ENCODE peak calls at places on chromosomes 4 and X, in seven cellular contexts. One of them, this sample, is unnamed.

GRCh38 chrX:98795636-98796035 is 1614.4 kb downstream of the PCDH19 start:
- DNase-seq in H1: no peak
- DNase-seq in mesenchymal stem cell: no peak
- DNase-seq in H9: no peak
- DNase-seq in IMR-90: no peak
- DNase-seq in mesendoderm: no peak
- DNase-seq in trophoblast cell: no peak
- DNase-seq in this sample: no peak

GRCh38 chr4:4849106-4849505 is 10.4 kb upstream of the MSX1 start:
- DNase-seq in H1: no peak
- DNase-seq in mesenchymal stem cell: no peak
- DNase-seq in H9: no peak
- DNase-seq in IMR-90: no peak
- DNase-seq in mesendoderm: no peak
- DNase-seq in trophoblast cell: no peak
- DNase-seq in this sample: no peak

GRCh38 chrX:46477435-46477834 is 67.8 kb downstream of the ZNF674 start:
- DNase-seq in H1: no peak
- DNase-seq in mesenchymal stem cell: no peak
- DNase-seq in H9: no peak
- DNase-seq in IMR-90: peak
- DNase-seq in mesendoderm: no peak
- DNase-seq in trophoblast cell: no peak
- DNase-seq in this sample: no peak

GRCh38 chr4:25654031-25654970 is 1.4 kb upstream of the SLC34A2 start:
- DNase-seq in H1: no peak
- DNase-seq in mesenchymal stem cell: no peak
- DNase-seq in H9: peak
- DNase-seq in IMR-90: no peak
- DNase-seq in mesendoderm: peak
- DNase-seq in trophoblast cell: no peak
- DNase-seq in this sample: no peak

GRCh38 chrX:22063284-22063683 is 31.2 kb downstream of the PHEX start:
- DNase-seq in H1: no peak
- DNase-seq in mesenchymal stem cell: no peak
- DNase-seq in H9: no peak
- DNase-seq in IMR-90: no peak
- DNase-seq in mesendoderm: no peak
- DNase-seq in trophoblast cell: no peak
- DNase-seq in this sample: peak

GRCh38 chrX:154596290-154596929 is 11.5 kb downstream of the CTAG1A start:
- DNase-seq in H1: peak
- DNase-seq in mesenchymal stem cell: peak
- DNase-seq in H9: peak
- DNase-seq in IMR-90: peak
- DNase-seq in mesendoderm: peak
- DNase-seq in trophoblast cell: peak
- DNase-seq in this sample: peak

GRCh38 chrX:11564546-11564945 is 101.2 kb downstream of the ARHGAP6 start:
- DNase-seq in H1: no peak
- DNase-seq in mesenchymal stem cell: no peak
- DNase-seq in H9: no peak
- DNase-seq in IMR-90: no peak
- DNase-seq in mesendoderm: no peak
- DNase-seq in trophoblast cell: no peak
- DNase-seq in this sample: no peak

GRCh38 chrX:72634321-72634720 is 61.7 kb upstream of the HDAC8 start:
- DNase-seq in H1: no peak
- DNase-seq in mesenchymal stem cell: no peak
- DNase-seq in H9: no peak
- DNase-seq in IMR-90: no peak
- DNase-seq in mesendoderm: no peak
- DNase-seq in trophoblast cell: no peak
- DNase-seq in this sample: no peak

GRCh38 chr4:6265546-6265945 is 4.1 kb upstream of the WFS1 start:
- DNase-seq in H1: no peak
- DNase-seq in mesenchymal stem cell: no peak
- DNase-seq in H9: no peak
- DNase-seq in IMR-90: no peak
- DNase-seq in mesendoderm: no peak
- DNase-seq in trophoblast cell: peak
- DNase-seq in this sample: no peak

GRCh38 chrX:11579856-11580595 is 85.7 kb downstream of the ARHGAP6 start:
- DNase-seq in H1: no peak
- DNase-seq in mesenchymal stem cell: peak
- DNase-seq in H9: no peak
- DNase-seq in IMR-90: no peak
- DNase-seq in mesendoderm: no peak
- DNase-seq in trophoblast cell: no peak
- DNase-seq in this sample: no peak

GRCh38 chr4:117134386-117134785 is 49.0 kb upstream of the TRAM1L1 start:
- DNase-seq in H1: no peak
- DNase-seq in mesenchymal stem cell: peak
- DNase-seq in H9: peak
- DNase-seq in IMR-90: peak
- DNase-seq in mesendoderm: peak
- DNase-seq in trophoblast cell: peak
- DNase-seq in this sample: peak

GRCh38 chr4:187547281-187547680 is 448.3 kb upstream of the ZFP42 start:
- DNase-seq in H1: no peak
- DNase-seq in mesenchymal stem cell: no peak
- DNase-seq in H9: no peak
- DNase-seq in IMR-90: no peak
- DNase-seq in mesendoderm: no peak
- DNase-seq in trophoblast cell: no peak
- DNase-seq in this sample: no peak

GRCh38 chr4:56414135-56414675 is 21.2 kb downstream of the PPAT start:
- DNase-seq in H1: no peak
- DNase-seq in mesenchymal stem cell: peak
- DNase-seq in H9: no peak
- DNase-seq in IMR-90: peak
- DNase-seq in mesendoderm: peak
- DNase-seq in trophoblast cell: peak
- DNase-seq in this sample: no peak

GRCh38 chrX:80184854-80185253 is 170.3 kb downstream of the TBX22 start:
- DNase-seq in H1: no peak
- DNase-seq in mesenchymal stem cell: no peak
- DNase-seq in H9: no peak
- DNase-seq in IMR-90: no peak
- DNase-seq in mesendoderm: no peak
- DNase-seq in trophoblast cell: no peak
- DNase-seq in this sample: no peak

GRCh38 chr4:24470681-24471622 is 113.4 kb downstream of the DHX15 start:
- DNase-seq in H1: peak
- DNase-seq in mesenchymal stem cell: peak
- DNase-seq in H9: peak
- DNase-seq in IMR-90: peak
- DNase-seq in mesendoderm: peak
- DNase-seq in trophoblast cell: peak
- DNase-seq in this sample: peak

GRCh38 chr4:1205641-1206298 is 33.4 kb upstream of the SPON2 start:
- DNase-seq in H1: no peak
- DNase-seq in mesenchymal stem cell: no peak
- DNase-seq in H9: peak
- DNase-seq in IMR-90: no peak
- DNase-seq in mesendoderm: no peak
- DNase-seq in trophoblast cell: no peak
- DNase-seq in this sample: no peak

GRCh38 chrX:22081475-22082092 is 49.5 kb downstream of the PHEX start:
- DNase-seq in H1: peak
- DNase-seq in mesenchymal stem cell: peak
- DNase-seq in H9: peak
- DNase-seq in IMR-90: peak
- DNase-seq in mesendoderm: peak
- DNase-seq in trophoblast cell: peak
- DNase-seq in this sample: peak

GRCh38 chrX:121161501-121161933 is 114.1 kb downstream of the GLUD2 start:
- DNase-seq in H1: no peak
- DNase-seq in mesenchymal stem cell: no peak
- DNase-seq in H9: no peak
- DNase-seq in IMR-90: no peak
- DNase-seq in mesendoderm: peak
- DNase-seq in trophoblast cell: no peak
- DNase-seq in this sample: no peak

GRCh38 chr4:74331944-74332343 is 23.7 kb downstream of the EPGN start:
- DNase-seq in H1: no peak
- DNase-seq in mesenchymal stem cell: no peak
- DNase-seq in H9: no peak
- DNase-seq in IMR-90: no peak
- DNase-seq in mesendoderm: no peak
- DNase-seq in trophoblast cell: no peak
- DNase-seq in this sample: no peak

GRCh38 chr4:56261027-56261426 is 126.3 kb downstream of the AASDH start:
- DNase-seq in H1: no peak
- DNase-seq in mesenchymal stem cell: no peak
- DNase-seq in H9: no peak
- DNase-seq in IMR-90: no peak
- DNase-seq in mesendoderm: no peak
- DNase-seq in trophoblast cell: no peak
- DNase-seq in this sample: no peak

GRCh38 chr4:123398151-123398802 is 1.7 kb downstream of the SPRY1 start:
- DNase-seq in H1: peak
- DNase-seq in mesenchymal stem cell: peak
- DNase-seq in H9: peak
- DNase-seq in IMR-90: peak
- DNase-seq in mesendoderm: peak
- DNase-seq in trophoblast cell: peak
- DNase-seq in this sample: peak

GRCh38 chr4:140937866-140938265 is 181.7 kb upstream of the TBC1D9 start:
- DNase-seq in H1: no peak
- DNase-seq in mesenchymal stem cell: peak
- DNase-seq in H9: no peak
- DNase-seq in IMR-90: peak
- DNase-seq in mesendoderm: no peak
- DNase-seq in trophoblast cell: peak
- DNase-seq in this sample: no peak

GRCh38 chrX:94908648-94909047 is 1234.6 kb downstream of the FAM133A start:
- DNase-seq in H1: no peak
- DNase-seq in mesenchymal stem cell: no peak
- DNase-seq in H9: no peak
- DNase-seq in IMR-90: no peak
- DNase-seq in mesendoderm: no peak
- DNase-seq in trophoblast cell: no peak
- DNase-seq in this sample: no peak

GRCh38 chr4:97123573-97123972 is 1019.7 kb downstream of the STPG2 start:
- DNase-seq in H1: no peak
- DNase-seq in mesenchymal stem cell: no peak
- DNase-seq in H9: no peak
- DNase-seq in IMR-90: no peak
- DNase-seq in mesendoderm: no peak
- DNase-seq in trophoblast cell: no peak
- DNase-seq in this sample: no peak

GRCh38 chr4:24425868-24426267 is 158.5 kb downstream of the DHX15 start:
- DNase-seq in H1: no peak
- DNase-seq in mesenchymal stem cell: no peak
- DNase-seq in H9: no peak
- DNase-seq in IMR-90: no peak
- DNase-seq in mesendoderm: no peak
- DNase-seq in trophoblast cell: no peak
- DNase-seq in this sample: no peak

GRCh38 chrX:48957477-48957826 is at the start of gene OTUD5:
- DNase-seq in H1: peak
- DNase-seq in mesenchymal stem cell: no peak
- DNase-seq in H9: no peak
- DNase-seq in IMR-90: no peak
- DNase-seq in mesendoderm: no peak
- DNase-seq in trophoblast cell: no peak
- DNase-seq in this sample: no peak

GRCh38 chrX:119826399-119826959 is 26.3 kb downstream of the UPF3B start:
- DNase-seq in H1: no peak
- DNase-seq in mesenchymal stem cell: peak
- DNase-seq in H9: no peak
- DNase-seq in IMR-90: peak
- DNase-seq in mesendoderm: peak
- DNase-seq in trophoblast cell: no peak
- DNase-seq in this sample: no peak

GRCh38 chr4:120897981-120898719 is 24.4 kb downstream of the PRDM5 start:
- DNase-seq in H1: no peak
- DNase-seq in mesenchymal stem cell: no peak
- DNase-seq in H9: no peak
- DNase-seq in IMR-90: no peak
- DNase-seq in mesendoderm: no peak
- DNase-seq in trophoblast cell: no peak
- DNase-seq in this sample: no peak

GRCh38 chr4:7365472-7366179 is 69.1 kb downstream of the PSAPL1 start:
- DNase-seq in H1: no peak
- DNase-seq in mesenchymal stem cell: no peak
- DNase-seq in H9: no peak
- DNase-seq in IMR-90: no peak
- DNase-seq in mesendoderm: no peak
- DNase-seq in trophoblast cell: no peak
- DNase-seq in this sample: no peak
- H3K18ac ChIP-seq in H1: no peak
- H3K18ac ChIP-seq in mesenchymal stem cell: no peak
- H3K18ac ChIP-seq in H9: no peak
- H3K18ac ChIP-seq in IMR-90: no peak
- H3K18ac ChIP-seq in mesendoderm: no peak
- H3K18ac ChIP-seq in trophoblast cell: no peak
- H3K18ac ChIP-seq in this sample: peak

GRCh38 chrX:24325231-24325630 is 11.4 kb upstream of the SUPT20HL2 start:
- DNase-seq in H1: no peak
- DNase-seq in mesenchymal stem cell: no peak
- DNase-seq in H9: no peak
- DNase-seq in IMR-90: no peak
- DNase-seq in mesendoderm: no peak
- DNase-seq in trophoblast cell: no peak
- DNase-seq in this sample: no peak
- H2AK5ac ChIP-seq in H1: no peak
- H2AK5ac ChIP-seq in mesenchymal stem cell: no peak
- H2AK5ac ChIP-seq in H9: no peak
- H2AK5ac ChIP-seq in IMR-90: no peak
- H2AK5ac ChIP-seq in mesendoderm: no peak
- H2AK5ac ChIP-seq in trophoblast cell: no peak
- H2AK5ac ChIP-seq in this sample: no peak

DNA sequence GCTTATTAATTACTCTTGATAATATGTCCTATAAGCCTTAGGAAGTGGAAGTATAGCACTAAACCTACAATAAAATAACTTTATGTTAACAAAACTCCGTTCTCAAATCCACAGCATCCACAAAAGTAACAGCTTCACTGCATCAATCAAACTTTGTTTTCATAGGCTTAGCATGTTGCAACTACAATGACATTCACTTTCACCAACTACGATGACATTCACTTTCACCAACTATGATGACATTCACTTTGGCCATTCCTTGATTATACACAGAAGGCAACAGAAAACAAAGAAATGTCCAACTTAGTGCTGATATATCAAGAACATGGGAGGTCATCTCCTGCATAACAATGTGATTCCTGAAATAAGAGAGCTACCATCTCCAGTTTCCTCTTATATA is 44.3 kb downstream of the FBXL5 start:
- DNase-seq in H1: no peak
- DNase-seq in mesenchymal stem cell: no peak
- DNase-seq in H9: no peak
- DNase-seq in IMR-90: no peak
- DNase-seq in mesendoderm: no peak
- DNase-seq in trophoblast cell: no peak
- DNase-seq in this sample: no peak
- H3K18ac ChIP-seq in H1: no peak
- H3K18ac ChIP-seq in mesenchymal stem cell: no peak
- H3K18ac ChIP-seq in H9: no peak
- H3K18ac ChIP-seq in IMR-90: no peak
- H3K18ac ChIP-seq in mesendoderm: no peak
- H3K18ac ChIP-seq in trophoblast cell: no peak
- H3K18ac ChIP-seq in this sample: no peak

GRCh38 chr4:65738134-65738533 is 67.8 kb upstream of the EPHA5 start:
- DNase-seq in H1: no peak
- DNase-seq in mesenchymal stem cell: no peak
- DNase-seq in H9: no peak
- DNase-seq in IMR-90: no peak
- DNase-seq in mesendoderm: no peak
- DNase-seq in trophoblast cell: no peak
- DNase-seq in this sample: no peak
- H2AK5ac ChIP-seq in H1: no peak
- H2AK5ac ChIP-seq in mesenchymal stem cell: no peak
- H2AK5ac ChIP-seq in H9: no peak
- H2AK5ac ChIP-seq in IMR-90: no peak
- H2AK5ac ChIP-seq in mesendoderm: no peak
- H2AK5ac ChIP-seq in trophoblast cell: no peak
- H2AK5ac ChIP-seq in this sample: no peak